ENCODE peak calls at places on chromosomes 5 and 9, in eight cellular contexts. One of them, this sample, is unnamed.

GRCh38 chr5:150777685-150778084 is 872 bp upstream of the SMIM3 start:
- DNase-seq in fibroblast of pulmonary artery: no peak
- DNase-seq in astrocyte: no peak
- DNase-seq in osteocyte: no peak
- DNase-seq in HFF-Myc: no peak
- DNase-seq in left lung: no peak
- DNase-seq in SK-N-SH: no peak
- DNase-seq in BE2C: no peak
- DNase-seq in this sample: no peak

GRCh38 chr9:112731971-112732370 is 14.1 kb upstream of the INIP start:
- DNase-seq in osteocyte: no peak
- DNase-seq in HFF-Myc: no peak
- DNase-seq in SK-N-SH: no peak
- DNase-seq in left lung: no peak
- DNase-seq in astrocyte: no peak
- DNase-seq in BE2C: no peak
- DNase-seq in fibroblast of pulmonary artery: no peak
- DNase-seq in this sample: no peak

GRCh38 chr9:121154782-121155181 is 46.9 kb downstream of the RAB14 start:
- DNase-seq in astrocyte: peak
- DNase-seq in SK-N-SH: no peak
- DNase-seq in fibroblast of pulmonary artery: no peak
- DNase-seq in left lung: no peak
- DNase-seq in BE2C: no peak
- DNase-seq in osteocyte: no peak
- DNase-seq in HFF-Myc: no peak
- DNase-seq in this sample: no peak

GRCh38 chr9:76583256-76583655 is 124.3 kb downstream of the GCNT1 start:
- DNase-seq in BE2C: no peak
- DNase-seq in astrocyte: no peak
- DNase-seq in HFF-Myc: no peak
- DNase-seq in fibroblast of pulmonary artery: no peak
- DNase-seq in osteocyte: no peak
- DNase-seq in SK-N-SH: no peak
- DNase-seq in left lung: no peak
- DNase-seq in this sample: no peak

GRCh38 chr5:170606939-170607338 is 103.1 kb downstream of the KCNIP1 start:
- DNase-seq in SK-N-SH: peak
- DNase-seq in fibroblast of pulmonary artery: no peak
- DNase-seq in BE2C: peak
- DNase-seq in astrocyte: no peak
- DNase-seq in osteocyte: no peak
- DNase-seq in left lung: no peak
- DNase-seq in HFF-Myc: no peak
- DNase-seq in this sample: no peak

GRCh38 chr9:134957165-134957944 is 39.6 kb upstream of the FCN1 start:
- DNase-seq in osteocyte: no peak
- DNase-seq in left lung: peak
- DNase-seq in BE2C: no peak
- DNase-seq in astrocyte: no peak
- DNase-seq in fibroblast of pulmonary artery: no peak
- DNase-seq in SK-N-SH: no peak
- DNase-seq in HFF-Myc: no peak
- DNase-seq in this sample: no peak

GRCh38 chr5:52598954-52599353 is 188.8 kb upstream of the ITGA1 start:
- DNase-seq in BE2C: no peak
- DNase-seq in HFF-Myc: no peak
- DNase-seq in SK-N-SH: no peak
- DNase-seq in fibroblast of pulmonary artery: no peak
- DNase-seq in astrocyte: no peak
- DNase-seq in left lung: no peak
- DNase-seq in osteocyte: no peak
- DNase-seq in this sample: no peak

GRCh38 chr9:38018964-38019602 is 49.9 kb downstream of the SHB start:
- DNase-seq in SK-N-SH: no peak
- DNase-seq in BE2C: peak
- DNase-seq in fibroblast of pulmonary artery: peak
- DNase-seq in HFF-Myc: no peak
- DNase-seq in left lung: no peak
- DNase-seq in astrocyte: peak
- DNase-seq in osteocyte: no peak
- DNase-seq in this sample: no peak

GRCh38 chr5:91378683-91379601 is 4.2 kb downstream of the ARRDC3 start:
- DNase-seq in astrocyte: no peak
- DNase-seq in SK-N-SH: no peak
- DNase-seq in osteocyte: no peak
- DNase-seq in BE2C: no peak
- DNase-seq in fibroblast of pulmonary artery: no peak
- DNase-seq in HFF-Myc: no peak
- DNase-seq in left lung: no peak
- DNase-seq in this sample: no peak

GRCh38 chr5:89457411-89458329 is 574.7 kb upstream of the MEF2C start:
- DNase-seq in SK-N-SH: no peak
- DNase-seq in HFF-Myc: peak
- DNase-seq in osteocyte: no peak
- DNase-seq in BE2C: no peak
- DNase-seq in fibroblast of pulmonary artery: peak
- DNase-seq in astrocyte: peak
- DNase-seq in left lung: no peak
- DNase-seq in this sample: no peak

GRCh38 chr9:125558453-125559084 is 148.4 kb downstream of the MAPKAP1 start:
- DNase-seq in fibroblast of pulmonary artery: peak
- DNase-seq in left lung: no peak
- DNase-seq in SK-N-SH: peak
- DNase-seq in BE2C: peak
- DNase-seq in astrocyte: peak
- DNase-seq in HFF-Myc: peak
- DNase-seq in osteocyte: no peak
- DNase-seq in this sample: peak

GRCh38 chr5:94759022-94759421 is 140.6 kb downstream of the SLF1 start:
- DNase-seq in left lung: no peak
- DNase-seq in fibroblast of pulmonary artery: no peak
- DNase-seq in BE2C: no peak
- DNase-seq in SK-N-SH: no peak
- DNase-seq in osteocyte: no peak
- DNase-seq in HFF-Myc: no peak
- DNase-seq in astrocyte: no peak
- DNase-seq in this sample: no peak

GRCh38 chr5:140128376-140128775 is 2.6 kb downstream of the IGIP start:
- DNase-seq in SK-N-SH: no peak
- DNase-seq in left lung: no peak
- DNase-seq in HFF-Myc: no peak
- DNase-seq in BE2C: no peak
- DNase-seq in osteocyte: no peak
- DNase-seq in fibroblast of pulmonary artery: no peak
- DNase-seq in astrocyte: no peak
- DNase-seq in this sample: no peak

GRCh38 chr5:134446938-134447337 is 35.3 kb upstream of the CDKN2AIPNL start:
- DNase-seq in astrocyte: no peak
- DNase-seq in SK-N-SH: no peak
- DNase-seq in osteocyte: no peak
- DNase-seq in fibroblast of pulmonary artery: no peak
- DNase-seq in left lung: no peak
- DNase-seq in HFF-Myc: no peak
- DNase-seq in BE2C: no peak
- DNase-seq in this sample: no peak

GRCh38 chr9:121603028-121603427 is 48.4 kb upstream of the DAB2IP start:
- DNase-seq in BE2C: peak
- DNase-seq in SK-N-SH: peak
- DNase-seq in osteocyte: no peak
- DNase-seq in left lung: no peak
- DNase-seq in fibroblast of pulmonary artery: no peak
- DNase-seq in astrocyte: no peak
- DNase-seq in HFF-Myc: no peak
- DNase-seq in this sample: no peak

GRCh38 chr9:136881691-136882108 is 4.6 kb upstream of the TRAF2 start:
- DNase-seq in left lung: no peak
- DNase-seq in BE2C: no peak
- DNase-seq in HFF-Myc: no peak
- DNase-seq in astrocyte: no peak
- DNase-seq in osteocyte: no peak
- DNase-seq in fibroblast of pulmonary artery: peak
- DNase-seq in SK-N-SH: no peak
- DNase-seq in this sample: no peak

GRCh38 chr5:180126716-180127681 is 55.4 kb upstream of the RNF130 start:
- DNase-seq in SK-N-SH: peak
- DNase-seq in osteocyte: peak
- DNase-seq in left lung: peak
- DNase-seq in astrocyte: no peak
- DNase-seq in HFF-Myc: no peak
- DNase-seq in BE2C: peak
- DNase-seq in fibroblast of pulmonary artery: peak
- DNase-seq in this sample: peak

GRCh38 chr9:101751895-101752294 is 13.4 kb upstream of the GRIN3A start:
- DNase-seq in SK-N-SH: no peak
- DNase-seq in HFF-Myc: no peak
- DNase-seq in fibroblast of pulmonary artery: no peak
- DNase-seq in BE2C: no peak
- DNase-seq in astrocyte: no peak
- DNase-seq in left lung: no peak
- DNase-seq in osteocyte: no peak
- DNase-seq in this sample: no peak
- TF ChIP-seq CTCF in SK-N-SH: no peak
- TF ChIP-seq CTCF in HFF-Myc: no peak
- TF ChIP-seq CTCF in fibroblast of pulmonary artery: no peak
- TF ChIP-seq CTCF in BE2C: no peak
- TF ChIP-seq CTCF in astrocyte: no peak
- TF ChIP-seq CTCF in left lung: no peak
- TF ChIP-seq CTCF in osteocyte: no peak
- TF ChIP-seq CTCF in this sample: no peak

GRCh38 chr9:79570449-79571308 is 1.1 kb upstream of the TLE4 start:
- DNase-seq in fibroblast of pulmonary artery: peak
- DNase-seq in HFF-Myc: no peak
- DNase-seq in astrocyte: peak
- DNase-seq in BE2C: peak
- DNase-seq in SK-N-SH: peak
- DNase-seq in osteocyte: peak
- DNase-seq in left lung: peak
- DNase-seq in this sample: peak

GRCh38 chr9:79567671-79568098 is 4.1 kb upstream of the TLE4 start:
- DNase-seq in osteocyte: no peak
- DNase-seq in fibroblast of pulmonary artery: no peak
- DNase-seq in SK-N-SH: no peak
- DNase-seq in left lung: no peak
- DNase-seq in astrocyte: no peak
- DNase-seq in BE2C: no peak
- DNase-seq in HFF-Myc: no peak
- DNase-seq in this sample: no peak

GRCh38 chr9:79571309-79572031 is at the start of gene TLE4:
- DNase-seq in osteocyte: peak
- DNase-seq in fibroblast of pulmonary artery: peak
- DNase-seq in SK-N-SH: peak
- DNase-seq in BE2C: peak
- DNase-seq in left lung: peak
- DNase-seq in astrocyte: peak
- DNase-seq in HFF-Myc: peak
- DNase-seq in this sample: peak

GRCh38 chr9:79569814-79570448 is 1.8 kb upstream of the TLE4 start:
- DNase-seq in BE2C: no peak
- DNase-seq in astrocyte: no peak
- DNase-seq in fibroblast of pulmonary artery: no peak
- DNase-seq in HFF-Myc: no peak
- DNase-seq in SK-N-SH: no peak
- DNase-seq in left lung: no peak
- DNase-seq in osteocyte: no peak
- DNase-seq in this sample: no peak

GRCh38 chr9:79568337-79569084 is 3.3 kb upstream of the TLE4 start:
- DNase-seq in osteocyte: no peak
- DNase-seq in SK-N-SH: no peak
- DNase-seq in fibroblast of pulmonary artery: no peak
- DNase-seq in left lung: no peak
- DNase-seq in HFF-Myc: no peak
- DNase-seq in astrocyte: no peak
- DNase-seq in BE2C: no peak
- DNase-seq in this sample: no peak
- TF ChIP-seq CTCF in osteocyte: no peak
- TF ChIP-seq CTCF in SK-N-SH: no peak
- TF ChIP-seq CTCF in fibroblast of pulmonary artery: no peak
- TF ChIP-seq CTCF in left lung: no peak
- TF ChIP-seq CTCF in HFF-Myc: no peak
- TF ChIP-seq CTCF in astrocyte: no peak
- TF ChIP-seq CTCF in BE2C: peak
- TF ChIP-seq CTCF in this sample: no peak

GRCh38 chr9:7366121-7366520 is 433.5 kb downstream of the DMAC1 start:
- DNase-seq in osteocyte: no peak
- DNase-seq in BE2C: no peak
- DNase-seq in fibroblast of pulmonary artery: no peak
- DNase-seq in SK-N-SH: no peak
- DNase-seq in HFF-Myc: no peak
- DNase-seq in astrocyte: no peak
- DNase-seq in left lung: no peak
- DNase-seq in this sample: no peak

GRCh38 chr9:7354704-7355103 is 444.9 kb downstream of the DMAC1 start:
- DNase-seq in fibroblast of pulmonary artery: no peak
- DNase-seq in SK-N-SH: no peak
- DNase-seq in left lung: no peak
- DNase-seq in BE2C: no peak
- DNase-seq in astrocyte: no peak
- DNase-seq in HFF-Myc: no peak
- DNase-seq in osteocyte: no peak
- DNase-seq in this sample: no peak

GRCh38 chr9:7358876-7359275 is 440.7 kb downstream of the DMAC1 start:
- DNase-seq in osteocyte: no peak
- DNase-seq in astrocyte: no peak
- DNase-seq in BE2C: no peak
- DNase-seq in fibroblast of pulmonary artery: peak
- DNase-seq in HFF-Myc: no peak
- DNase-seq in SK-N-SH: no peak
- DNase-seq in left lung: no peak
- DNase-seq in this sample: no peak

GRCh38 chr9:7363777-7364477 is 435.7 kb downstream of the DMAC1 start:
- DNase-seq in BE2C: no peak
- DNase-seq in fibroblast of pulmonary artery: no peak
- DNase-seq in osteocyte: no peak
- DNase-seq in astrocyte: no peak
- DNase-seq in SK-N-SH: peak
- DNase-seq in HFF-Myc: no peak
- DNase-seq in left lung: no peak
- DNase-seq in this sample: no peak

GRCh38 chr9:7360513-7360912 is 439.1 kb downstream of the DMAC1 start:
- DNase-seq in fibroblast of pulmonary artery: no peak
- DNase-seq in left lung: no peak
- DNase-seq in BE2C: peak
- DNase-seq in osteocyte: no peak
- DNase-seq in HFF-Myc: no peak
- DNase-seq in SK-N-SH: no peak
- DNase-seq in astrocyte: no peak
- DNase-seq in this sample: no peak
- TF ChIP-seq CTCF in fibroblast of pulmonary artery: no peak
- TF ChIP-seq CTCF in left lung: no peak
- TF ChIP-seq CTCF in BE2C: no peak
- TF ChIP-seq CTCF in osteocyte: no peak
- TF ChIP-seq CTCF in HFF-Myc: peak
- TF ChIP-seq CTCF in SK-N-SH: no peak
- TF ChIP-seq CTCF in astrocyte: no peak
- TF ChIP-seq CTCF in this sample: no peak

DNA sequence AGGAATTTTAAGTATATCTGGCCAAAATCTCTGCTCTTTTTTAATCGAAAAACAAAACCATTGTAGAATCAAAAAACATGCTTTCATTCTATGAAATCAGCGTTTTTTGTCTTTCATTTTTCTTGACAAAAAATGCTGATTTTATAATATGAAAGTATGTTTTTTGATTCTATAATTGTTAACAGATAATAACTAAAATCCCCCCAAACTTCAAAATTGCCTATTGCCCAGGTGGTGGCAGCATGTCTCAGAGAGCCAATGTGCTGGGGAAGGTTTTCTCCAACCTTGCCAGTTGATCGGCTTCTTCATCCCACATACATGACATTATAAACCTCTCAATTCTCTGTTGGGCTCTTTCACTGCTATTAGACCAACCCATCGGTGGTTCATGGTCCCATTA is 5.1 kb upstream of the SMIM15 start:
- DNase-seq in SK-N-SH: peak
- DNase-seq in BE2C: peak
- DNase-seq in left lung: no peak
- DNase-seq in HFF-Myc: no peak
- DNase-seq in astrocyte: peak
- DNase-seq in osteocyte: no peak
- DNase-seq in fibroblast of pulmonary artery: peak
- DNase-seq in this sample: no peak
- TF ChIP-seq CTCF in SK-N-SH: peak
- TF ChIP-seq CTCF in BE2C: peak
- TF ChIP-seq CTCF in left lung: peak
- TF ChIP-seq CTCF in HFF-Myc: peak
- TF ChIP-seq CTCF in astrocyte: peak
- TF ChIP-seq CTCF in osteocyte: peak
- TF ChIP-seq CTCF in fibroblast of pulmonary artery: peak
- TF ChIP-seq CTCF in this sample: no peak